ENCODE peak calls at places on chromosome 10, in ten cellular contexts. R is NAMALWA; X is cardiac fibroblast; B is lower leg skin; W is NCI-H1417; E is cardiac muscle cell; I is NCI-H1694; N is stimulated activated CD4-positive, alpha-beta T cell treated with anti-CD3 and anti-CD28 coated beads, Interleukin-1b, Interleukin-23, amount 100 ng/mL, for 1 hour; G is astrocyte of the cerebellum; S is head of caudate nucleus. O is an unnamed sample.

GRCh38 chr10:124993728-124994451 is 52.0 kb downstream of the ZRANB1 start:
- DNase-seq in E (no peak), S (no peak), N (no peak), R (no peak), B (no peak), I (no peak), W (no peak), G (no peak), X (no peak), O (no peak)

GRCh38 chr10:18414061-18414460 is 237.3 kb downstream of the NSUN6 start:
- DNase-seq in S (no peak), W (no peak), X (no peak), R (no peak), G (no peak), B (no peak), E (no peak), I (no peak), N (no peak), O (no peak)

GRCh38 chr10:78942006-78942405 is 126.8 kb upstream of the ZMIZ1 start:
- DNase-seq in R (no peak), W (no peak), B (no peak), I (no peak), X (peak; percentile 47), N (no peak), E (no peak), G (peak; percentile 89), S (no peak), O (no peak)

GRCh38 chr10:132810141-132810806 is 24.3 kb upstream of the NKX6-2 start:
- DNase-seq in I (no peak), B (no peak), R (no peak), W (no peak), S (no peak), E (no peak), N (no peak), X (no peak), G (no peak), O (no peak)

GRCh38 chr10:72335394-72336258 is 19.1 kb downstream of the DNAJB12 start:
- DNase-seq in E (peak; percentile 89), S (peak; percentile 31), N (no peak), W (no peak), X (peak; percentile 93), B (peak; percentile 71), R (no peak), I (no peak), G (no peak), O (no peak)

GRCh38 chr10:102770108-102770482 is 26.3 kb downstream of the WBP1L start:
- DNase-seq in G (no peak), I (no peak), X (no peak), W (no peak), S (no peak), E (no peak), N (no peak), B (no peak), R (no peak), O (no peak)

GRCh38 chr10:131889755-131890154 is 11.1 kb upstream of the PPP2R2D start:
- DNase-seq in X (no peak), I (no peak), W (no peak), R (no peak), G (no peak), B (no peak), E (no peak), N (no peak), S (no peak), O (no peak)

GRCh38 chr10:97123713-97124112 is 62.0 kb downstream of the SLIT1 start:
- DNase-seq in W (peak; percentile 75), R (no peak), S (no peak), B (no peak), I (no peak), E (no peak), N (no peak), X (no peak), G (no peak), O (no peak)

GRCh38 chr10:28839600-28840007 is 162.3 kb downstream of the BAMBI start:
- DNase-seq in E (peak; percentile 88), S (no peak), W (no peak), B (no peak), G (no peak), I (no peak), X (peak; percentile 87), N (no peak), R (no peak), O (no peak)

GRCh38 chr10:133071801-133072595 is 15.7 kb upstream of the ADGRA1 start:
- DNase-seq in X (no peak), R (no peak), E (no peak), B (no peak), G (no peak), W (peak; percentile 31), S (no peak), N (no peak), I (no peak), O (no peak)

GRCh38 chr10:1036341-1036791 is 10.7 kb upstream of the IDI2 start:
- DNase-seq in N (no peak), X (no peak), I (no peak), G (no peak), E (no peak), B (no peak), W (no peak), R (peak; percentile 35), S (peak; percentile 47), O (no peak)

GRCh38 chr10:27998954-27999275 is at the start of gene ODAD2:
- DNase-seq in B (no peak), R (no peak), S (no peak), X (no peak), G (no peak), E (no peak), W (no peak), N (no peak), I (no peak), O (no peak)

O was measured in cortex of kidney.